ENCODE peak calls at places on chromosome 4, in seven cellular contexts. One of them, this sample, is unnamed.

GRCh38 chr4:94171616-94172015 is 36.0 kb upstream of the SMARCAD1 start:
- DNase-seq in stomach: no peak
- DNase-seq in fibroblast of mammary gland: peak
- DNase-seq in AG20443: no peak
- DNase-seq in lower leg skin: no peak
- DNase-seq in Peyer's patch: no peak
- DNase-seq in AG04450: no peak
- DNase-seq in this sample: peak

GRCh38 chr4:139188648-139189416 is 11.8 kb upstream of the ELF2 start:
- DNase-seq in lower leg skin: no peak
- DNase-seq in AG04450: no peak
- DNase-seq in stomach: no peak
- DNase-seq in AG20443: no peak
- DNase-seq in fibroblast of mammary gland: peak
- DNase-seq in Peyer's patch: no peak
- DNase-seq in this sample: no peak

GRCh38 chr4:118270492-118270891 is 82.3 kb downstream of the PRSS12 start:
- DNase-seq in AG20443: peak
- DNase-seq in AG04450: no peak
- DNase-seq in fibroblast of mammary gland: peak
- DNase-seq in lower leg skin: no peak
- DNase-seq in Peyer's patch: no peak
- DNase-seq in stomach: no peak
- DNase-seq in this sample: peak

GRCh38 chr4:24657768-24658617 is 73.6 kb upstream of the DHX15 start:
- DNase-seq in lower leg skin: peak
- DNase-seq in Peyer's patch: no peak
- DNase-seq in AG04450: no peak
- DNase-seq in AG20443: peak
- DNase-seq in fibroblast of mammary gland: peak
- DNase-seq in stomach: peak
- DNase-seq in this sample: peak

GRCh38 chr4:53714377-53715140 is 123.3 kb upstream of the LNX1 start:
- DNase-seq in Peyer's patch: no peak
- DNase-seq in AG04450: no peak
- DNase-seq in lower leg skin: no peak
- DNase-seq in stomach: no peak
- DNase-seq in fibroblast of mammary gland: peak
- DNase-seq in AG20443: peak
- DNase-seq in this sample: peak

GRCh38 chr4:112735474-112735951 is 98.6 kb downstream of the LARP7 start:
- DNase-seq in AG20443: no peak
- DNase-seq in fibroblast of mammary gland: no peak
- DNase-seq in lower leg skin: no peak
- DNase-seq in stomach: no peak
- DNase-seq in AG04450: no peak
- DNase-seq in Peyer's patch: no peak
- DNase-seq in this sample: no peak

GRCh38 chr4:8336412-8337075 is 67.0 kb downstream of the HTRA3 start:
- DNase-seq in stomach: peak
- DNase-seq in Peyer's patch: no peak
- DNase-seq in AG04450: no peak
- DNase-seq in lower leg skin: no peak
- DNase-seq in fibroblast of mammary gland: peak
- DNase-seq in AG20443: no peak
- DNase-seq in this sample: no peak

GRCh38 chr4:186900232-186900900 is 176.7 kb upstream of the FAT1 start:
- DNase-seq in AG04450: peak
- DNase-seq in fibroblast of mammary gland: peak
- DNase-seq in stomach: no peak
- DNase-seq in lower leg skin: no peak
- DNase-seq in AG20443: peak
- DNase-seq in Peyer's patch: no peak
- DNase-seq in this sample: peak

GRCh38 chr4:88225216-88226107 is 58.9 kb downstream of the PPM1K start:
- DNase-seq in Peyer's patch: no peak
- DNase-seq in fibroblast of mammary gland: no peak
- DNase-seq in AG20443: no peak
- DNase-seq in AG04450: no peak
- DNase-seq in lower leg skin: no peak
- DNase-seq in stomach: no peak
- DNase-seq in this sample: peak

GRCh38 chr4:26028793-26029511 is 114.9 kb downstream of the SMIM20 start:
- DNase-seq in lower leg skin: no peak
- DNase-seq in fibroblast of mammary gland: peak
- DNase-seq in AG20443: peak
- DNase-seq in AG04450: peak
- DNase-seq in Peyer's patch: peak
- DNase-seq in stomach: peak
- DNase-seq in this sample: no peak

GRCh38 chr4:76982638-76983579 is 33.4 kb downstream of the SEPTIN11 start:
- DNase-seq in stomach: no peak
- DNase-seq in fibroblast of mammary gland: peak
- DNase-seq in AG20443: no peak
- DNase-seq in AG04450: no peak
- DNase-seq in Peyer's patch: no peak
- DNase-seq in lower leg skin: no peak
- DNase-seq in this sample: no peak

GRCh38 chr4:185219551-185220344 is 10.3 kb downstream of the SNX25 start:
- DNase-seq in AG04450: no peak
- DNase-seq in fibroblast of mammary gland: peak
- DNase-seq in Peyer's patch: no peak
- DNase-seq in lower leg skin: peak
- DNase-seq in stomach: no peak
- DNase-seq in AG20443: peak
- DNase-seq in this sample: no peak

GRCh38 chr4:47531954-47532321 is 46.9 kb downstream of the ATP10D start:
- DNase-seq in AG04450: no peak
- DNase-seq in stomach: no peak
- DNase-seq in lower leg skin: no peak
- DNase-seq in AG20443: no peak
- DNase-seq in Peyer's patch: no peak
- DNase-seq in fibroblast of mammary gland: no peak
- DNase-seq in this sample: no peak

GRCh38 chr4:119559044-119559647 is 69.5 kb downstream of the PDE5A start:
- DNase-seq in fibroblast of mammary gland: peak
- DNase-seq in Peyer's patch: no peak
- DNase-seq in stomach: no peak
- DNase-seq in lower leg skin: no peak
- DNase-seq in AG20443: peak
- DNase-seq in AG04450: no peak
- DNase-seq in this sample: peak

GRCh38 chr4:30757357-30757756 is 37.2 kb downstream of the PCDH7 start:
- DNase-seq in fibroblast of mammary gland: peak
- DNase-seq in Peyer's patch: no peak
- DNase-seq in lower leg skin: no peak
- DNase-seq in stomach: no peak
- DNase-seq in AG20443: peak
- DNase-seq in AG04450: peak
- DNase-seq in this sample: peak

This sample was measured in osteoblast.